ENCODE peak calls at places on chromosomes 2 and 18, in five cellular contexts. C is heart left ventricle, X is lower lobe of right lung, O is GM23338, V is neural progenitor cell. Y is an unnamed sample.

GRCh38 chr18:3062798-3063563 is 50.0 kb upstream of the LPIN2 start:
- DNase-seq in X (peak), C (peak), O (peak), V (peak), Y (peak)

GRCh38 chr2:120343433-120344105 is 2.4 kb upstream of the INHBB start:
- DNase-seq in V (peak), C (peak), O (peak), X (peak), Y (peak)

GRCh38 chr2:197185676-197186075 is 124.9 kb downstream of the ANKRD44 start:
- DNase-seq in O (no peak), X (no peak), V (no peak), C (no peak), Y (no peak)

GRCh38 chr18:70292628-70293027 is 3.8 kb downstream of the SOCS6 start:
- DNase-seq in O (no peak), V (no peak), C (no peak), X (no peak), Y (no peak)

GRCh38 chr2:212032536-212033219 is 505.9 kb downstream of the ERBB4 start:
- DNase-seq in C (no peak), V (no peak), X (no peak), O (no peak), Y (no peak)

GRCh38 chr18:58996131-58996632 is 131.5 kb downstream of the ZNF532 start:
- DNase-seq in O (no peak), X (no peak), V (no peak), C (peak), Y (no peak)

GRCh38 chr2:222941510-222942032 is 80.7 kb downstream of the ACSL3 start:
- DNase-seq in O (no peak), C (no peak), X (no peak), V (no peak), Y (no peak)

GRCh38 chr18:13813271-13813849 is 10.6 kb upstream of the MC5R start:
- DNase-seq in O (peak), V (peak), C (peak), X (no peak), Y (peak)

GRCh38 chr2:74658516-74658915 is 4.5 kb downstream of the SEMA4F start:
- DNase-seq in X (no peak), O (no peak), V (no peak), C (no peak), Y (no peak)

GRCh38 chr2:10331702-10332401 is 29.1 kb downstream of the HPCAL1 start:
- DNase-seq in V (no peak), C (no peak), X (peak), O (no peak), Y (no peak)

GRCh38 chr2:134536312-134536711 is 182.5 kb downstream of the TMEM163 start:
- DNase-seq in X (no peak), O (peak), V (no peak), C (no peak), Y (no peak)

GRCh38 chr2:134539946-134540345 is 178.9 kb downstream of the TMEM163 start:
- DNase-seq in O (no peak), X (no peak), V (no peak), C (no peak), Y (no peak)

GRCh38 chr2:134540954-134541353 is 177.8 kb downstream of the TMEM163 start:
- DNase-seq in X (no peak), O (no peak), V (no peak), C (no peak), Y (no peak)

GRCh38 chr2:134537121-134537520 is 181.7 kb downstream of the TMEM163 start:
- DNase-seq in O (no peak), C (no peak), X (no peak), V (no peak), Y (no peak)

GRCh38 chr2:134537702-134538101 is 181.1 kb downstream of the TMEM163 start:
- DNase-seq in C (no peak), V (no peak), O (no peak), X (no peak), Y (no peak)
- TF ChIP-seq CTCF in C (peak), V (no peak), O (no peak), X (no peak), Y (no peak)

GRCh38 chr2:45007356-45007755 is 1.9 kb downstream of the SIX2 start:
- DNase-seq in C (no peak), V (no peak), X (no peak), O (no peak), Y (no peak)
- TF ChIP-seq CTCF in C (no peak), V (no peak), X (no peak), O (no peak), Y (no peak)

GRCh38 chr2:233928594-233929351 is 11.6 kb downstream of the TRPM8 start:
- DNase-seq in C (no peak), V (peak), X (no peak), O (peak), Y (no peak)
- TF ChIP-seq CTCF in C (no peak), V (peak), X (peak), O (peak), Y (no peak)

GRCh38 chr2:100878000-100878786 is 58.3 kb downstream of the NPAS2 start:
- DNase-seq in C (no peak), X (no peak), O (no peak), V (no peak), Y (no peak)

GRCh38 chr2:100877555-100877954 is 57.6 kb downstream of the NPAS2 start:
- DNase-seq in C (no peak), V (no peak), O (no peak), X (no peak), Y (no peak)

GRCh38 chr2:100880730-100881129 is 60.8 kb downstream of the NPAS2 start:
- DNase-seq in X (no peak), O (no peak), C (no peak), V (no peak), Y (no peak)

GRCh38 chr2:100881629-100882028 is 61.7 kb downstream of the NPAS2 start:
- DNase-seq in C (no peak), O (no peak), X (no peak), V (no peak), Y (no peak)

DNA sequence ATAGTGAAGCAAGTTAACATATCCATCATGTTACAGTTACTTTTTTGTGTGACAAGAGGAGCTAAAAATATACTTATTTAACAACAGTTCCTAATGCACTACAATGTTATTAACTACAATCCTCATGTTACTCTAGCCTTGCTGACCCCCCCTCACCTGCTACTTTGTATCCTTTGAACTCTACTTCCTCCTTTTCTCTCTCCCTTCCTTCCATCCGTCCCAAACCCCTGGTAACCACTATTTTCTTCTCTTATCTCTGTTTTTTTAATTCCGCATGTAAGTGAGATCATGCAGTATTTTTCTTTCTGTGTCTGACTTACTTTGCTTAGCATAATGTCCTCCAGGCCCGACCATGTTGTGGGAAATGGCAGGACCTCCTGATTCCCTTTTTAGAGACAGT is 59.4 kb downstream of the NPAS2 start:
- DNase-seq in O (no peak), X (no peak), C (no peak), V (no peak), Y (no peak)
- TF ChIP-seq CTCF in O (no peak), X (no peak), C (no peak), V (no peak), Y (no peak)

GRCh38 chr2:62727259-62727867 is 21.9 kb downstream of the EHBP1 start:
- DNase-seq in O (no peak), X (no peak), C (no peak), V (no peak), Y (no peak)

GRCh38 chr2:62724106-62724505 is 18.6 kb downstream of the EHBP1 start:
- DNase-seq in C (no peak), X (no peak), O (no peak), V (no peak), Y (no peak)

GRCh38 chr2:62723253-62723652 is 17.7 kb downstream of the EHBP1 start:
- DNase-seq in O (no peak), V (no peak), C (no peak), X (no peak), Y (no peak)

GRCh38 chr2:62725712-62726055 is 20.2 kb downstream of the EHBP1 start:
- DNase-seq in O (no peak), V (no peak), X (no peak), C (no peak), Y (no peak)

GRCh38 chr2:62724886-62725711 is 19.6 kb downstream of the EHBP1 start:
- DNase-seq in C (peak), X (peak), V (peak), O (peak), Y (no peak)
- TF ChIP-seq CTCF in C (no peak), X (peak), V (peak), O (peak), Y (no peak)

GRCh38 chr2:46367286-46367685 is 70.1 kb downstream of the EPAS1 start:
- DNase-seq in V (no peak), O (no peak), X (no peak), C (no peak), Y (no peak)

GRCh38 chr2:46364797-46365457 is 67.7 kb downstream of the EPAS1 start:
- DNase-seq in O (peak), C (no peak), V (peak), X (no peak), Y (no peak)

GRCh38 chr2:46366675-46367067 is 69.5 kb downstream of the EPAS1 start:
- DNase-seq in X (no peak), O (no peak), C (no peak), V (no peak), Y (no peak)

GRCh38 chr2:46368416-46368815 is 71.2 kb downstream of the EPAS1 start:
- DNase-seq in V (no peak), O (no peak), X (no peak), C (no peak), Y (no peak)

DNA sequence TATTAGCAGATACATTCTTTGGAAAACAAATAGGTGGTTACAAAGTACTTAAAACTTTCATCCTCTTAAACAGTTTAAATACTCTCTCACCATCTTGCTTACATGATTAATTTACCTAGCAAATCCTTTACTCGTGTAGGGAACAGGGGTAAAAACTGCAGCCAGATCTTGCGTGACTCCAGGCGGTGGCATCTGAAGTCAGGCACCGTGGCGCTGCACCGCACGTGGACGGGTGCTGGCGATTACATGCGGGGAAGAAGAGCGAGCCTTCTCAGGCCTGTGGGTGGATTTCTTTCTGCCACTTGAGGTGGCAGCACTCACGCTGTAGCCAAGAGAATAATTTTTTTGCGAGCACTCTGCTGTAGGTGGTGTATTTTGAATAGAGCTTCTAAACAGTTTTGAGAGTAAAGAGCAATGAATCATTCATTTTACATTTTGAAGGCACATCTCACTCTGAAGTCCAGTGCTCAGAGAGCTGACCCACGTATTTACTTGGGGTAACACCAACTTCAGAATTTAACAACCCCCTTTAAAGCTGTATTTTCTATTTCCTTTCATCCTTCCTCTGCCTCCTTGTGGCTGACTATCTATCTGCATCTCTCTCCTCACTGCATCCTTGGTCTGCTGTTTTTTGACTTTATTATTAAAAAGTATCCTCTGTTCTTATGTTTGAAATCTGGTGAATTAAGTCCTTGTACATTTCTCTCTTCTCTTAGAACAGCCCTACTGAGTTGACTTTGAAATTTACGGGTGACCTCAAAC is 68.9 kb downstream of the EPAS1 start:
- DNase-seq in O (peak), X (no peak), V (no peak), C (no peak), Y (no peak)
- TF ChIP-seq CTCF in O (peak), X (peak), V (peak), C (no peak), Y (no peak)

Y was measured in omental fat pad.